ENCODE peak calls at places on chromosomes 12 and 14, in eight cellular contexts. K, J, S, Z, R, F, O and W are unnamed samples.

GRCh38 chr14:97251423-97252155 is 454.4 kb downstream of the VRK1 start:
- DNase-seq in O (no peak), R (no peak), S (no peak), Z (no peak), J (no peak), F (no peak), K (no peak), W (no peak)

GRCh38 chr12:8081228-8081920 is 700 bp upstream of the NECAP1 start:
- DNase-seq in F (no peak), O (no peak), K (peak; percentile 6), R (no peak), Z (no peak), J (no peak), S (no peak), W (no peak)

GRCh38 chr14:95829321-95829720 is 47.3 kb upstream of the TUNAR start:
- DNase-seq in S (no peak), J (no peak), K (no peak), Z (no peak), O (no peak), F (no peak), R (no peak), W (no peak)

GRCh38 chr12:91381309-91381804 is 198.7 kb upstream of the DCN start:
- DNase-seq in K (peak; percentile 11), F (no peak), Z (peak; percentile 76), J (peak; percentile 95), R (no peak), O (peak; percentile 69), S (peak; percentile 86), W (no peak)

GRCh38 chr12:59459966-59460365 is 135.9 kb upstream of the SLC16A7 start:
- DNase-seq in R (no peak), K (no peak), J (peak; percentile 17), Z (no peak), F (no peak), O (no peak), S (peak; percentile 28), W (no peak)

GRCh38 chr12:66119870-66120241 is 10.7 kb downstream of the LLPH start:
- DNase-seq in F (no peak), J (no peak), Z (no peak), R (no peak), O (no peak), S (no peak), K (no peak), W (no peak)

GRCh38 chr12:58174316-58174715 is 232.9 kb downstream of the ATP23 start:
- DNase-seq in S (no peak), Z (no peak), J (peak; percentile 9), F (no peak), R (no peak), O (no peak), K (no peak), W (no peak)

GRCh38 chr12:51533799-51534198 is 57.2 kb upstream of the SCN8A start:
- DNase-seq in R (no peak), K (peak; percentile 46), S (peak; percentile 36), O (no peak), F (no peak), J (peak; percentile 32), Z (no peak), W (no peak)

GRCh38 chr14:85534914-85535313 is 5.0 kb downstream of the FLRT2 start:
- DNase-seq in F (no peak), Z (no peak), J (peak; percentile 47), K (no peak), S (no peak), O (no peak), R (no peak), W (no peak)

GRCh38 chr14:85536835-85537195 is 6.9 kb downstream of the FLRT2 start:
- DNase-seq in O (no peak), R (no peak), Z (no peak), F (no peak), J (no peak), K (no peak), S (peak; percentile 53), W (no peak)

GRCh38 chr14:85535316-85535715 is 5.4 kb downstream of the FLRT2 start:
- DNase-seq in S (no peak), F (no peak), R (no peak), J (peak; percentile 56), K (no peak), O (no peak), Z (no peak), W (no peak)

GRCh38 chr14:85537526-85537925 is 7.6 kb downstream of the FLRT2 start:
- DNase-seq in S (no peak), F (no peak), Z (no peak), R (no peak), J (no peak), O (no peak), K (no peak), W (no peak)

DNA sequence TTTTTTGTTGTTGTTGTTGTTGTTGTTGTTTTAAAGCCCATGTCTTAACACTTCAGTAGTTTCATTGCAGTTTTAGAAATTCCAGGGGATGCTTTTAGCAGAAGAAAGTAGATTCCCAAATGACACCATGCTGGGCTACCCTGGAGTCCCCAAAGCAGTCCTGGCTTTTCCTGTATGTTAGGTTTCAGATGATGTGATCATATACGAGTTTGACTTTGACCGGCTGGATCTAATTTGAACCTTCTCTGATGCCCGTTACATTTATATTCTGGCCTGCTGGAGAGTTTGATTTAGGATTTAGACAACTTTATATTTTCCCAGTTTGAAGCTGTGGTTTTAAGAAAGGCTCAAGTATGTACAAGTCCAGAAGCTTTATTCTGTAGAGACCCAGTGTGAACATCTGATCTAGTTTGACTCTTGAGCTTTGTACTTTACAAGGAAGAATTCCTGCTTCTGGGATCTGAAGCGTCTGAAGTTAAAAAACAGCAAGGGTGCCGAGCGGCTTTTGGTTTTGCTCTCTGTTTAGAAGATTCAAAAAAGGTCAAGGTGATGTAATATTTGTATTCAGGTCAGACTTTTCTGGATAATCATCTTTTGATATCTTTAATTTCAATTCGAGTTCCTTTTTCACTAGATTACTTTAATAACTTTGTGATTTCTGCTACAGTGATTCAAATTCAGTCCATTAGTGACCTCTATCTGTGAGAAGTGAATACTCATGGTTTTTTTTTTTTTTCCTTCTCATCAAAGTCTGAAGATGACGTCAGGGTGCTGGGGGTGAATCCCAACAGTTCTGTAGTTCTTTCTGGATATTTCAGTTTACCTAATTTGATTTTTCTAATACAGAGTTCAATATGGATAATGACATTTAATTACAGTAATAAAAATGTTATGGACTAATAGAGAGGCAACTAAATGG is 6.2 kb downstream of the FLRT2 start:
- DNase-seq in K (peak; percentile 44), F (no peak), Z (no peak), R (no peak), S (peak; percentile 79), O (no peak), J (peak; percentile 80), W (no peak)
- TF ChIP-seq CTCF in K (peak; percentile 66), F (peak; percentile 50), Z (peak; percentile 57), R (peak; percentile 21), S (peak; percentile 60), O (peak; percentile 51), J (peak; percentile 27), W (peak; percentile 44)

GRCh38 chr14:36939265-36939664 is 233.1 kb downstream of the SLC25A21 start:
- DNase-seq in J (no peak), K (no peak), R (no peak), Z (no peak), F (no peak), O (no peak), S (no peak), W (no peak)

GRCh38 chr14:36938678-36939077 is 233.7 kb downstream of the SLC25A21 start:
- DNase-seq in J (no peak), R (no peak), Z (no peak), F (no peak), O (no peak), S (no peak), K (no peak), W (no peak)

GRCh38 chr14:36941783-36942521 is 230.5 kb downstream of the SLC25A21 start:
- DNase-seq in O (peak; percentile 48), F (peak; percentile 84), Z (no peak), K (peak; percentile 75), R (peak; percentile 17), J (peak; percentile 82), S (peak; percentile 64), W (peak; percentile 77)

GRCh38 chr14:36942522-36943245 is 229.7 kb downstream of the SLC25A21 start:
- DNase-seq in S (peak; percentile 48), K (peak; percentile 14), R (no peak), O (no peak), Z (no peak), F (no peak), J (no peak), W (no peak)

DNA sequence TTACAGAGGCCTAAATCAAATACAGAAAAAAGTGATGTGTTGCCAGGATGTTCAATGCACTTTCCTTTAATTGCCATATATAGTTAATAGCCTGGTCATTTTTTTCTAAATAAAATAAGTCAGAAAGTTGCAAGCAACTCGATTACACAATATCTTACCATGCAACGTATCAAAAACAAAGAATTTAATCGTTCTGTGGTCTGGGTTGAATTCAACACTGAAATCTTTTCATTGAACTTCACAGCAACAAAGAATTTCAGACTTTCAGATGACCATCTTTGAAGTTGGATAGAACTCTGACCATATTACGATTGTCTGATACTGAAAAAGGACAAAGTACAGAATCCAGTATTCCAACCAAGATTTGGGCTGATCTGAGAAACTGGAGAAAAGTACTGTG is 231.9 kb downstream of the SLC25A21 start:
- DNase-seq in O (no peak), J (no peak), K (no peak), F (no peak), S (no peak), Z (no peak), R (no peak), W (no peak)
- H3K4me3 ChIP-seq in O (no peak overlapping the region), J (no peak overlapping the region), K (no peak overlapping the region), F (no peak overlapping the region), S (no peak overlapping the region), Z (no peak overlapping the region), R (no peak overlapping the region), W (no peak overlapping the region)

GRCh38 chr14:71498151-71498734 is 434.0 kb upstream of the RGS6 start:
- DNase-seq in R (no peak), K (no peak), O (no peak), S (peak; percentile 78), F (no peak), J (no peak), Z (peak; percentile 34), W (no peak)

GRCh38 chr14:71492346-71492745 is 439.9 kb upstream of the RGS6 start:
- DNase-seq in K (no peak), J (no peak), O (no peak), R (no peak), S (peak; percentile 84), F (no peak), Z (peak; percentile 63), W (no peak)

GRCh38 chr14:71491925-71492324 is 440.3 kb upstream of the RGS6 start:
- DNase-seq in S (peak; percentile 41), F (no peak), K (no peak), J (no peak), Z (no peak), R (no peak), O (no peak), W (no peak)

GRCh38 chr14:71499018-71499417 is 433.2 kb upstream of the RGS6 start:
- DNase-seq in R (no peak), F (no peak), K (no peak), S (no peak), J (no peak), Z (no peak), O (no peak), W (no peak)

GRCh38 chr14:71497645-71498086 is 434.6 kb upstream of the RGS6 start:
- DNase-seq in O (no peak), J (peak; percentile 25), F (no peak), S (peak; percentile 82), K (no peak), Z (peak; percentile 26), R (no peak), W (no peak)
- TF ChIP-seq CTCF in O (no peak), J (no peak), F (no peak), S (no peak), K (no peak), Z (peak; percentile 4), R (no peak), W (no peak)

DNA sequence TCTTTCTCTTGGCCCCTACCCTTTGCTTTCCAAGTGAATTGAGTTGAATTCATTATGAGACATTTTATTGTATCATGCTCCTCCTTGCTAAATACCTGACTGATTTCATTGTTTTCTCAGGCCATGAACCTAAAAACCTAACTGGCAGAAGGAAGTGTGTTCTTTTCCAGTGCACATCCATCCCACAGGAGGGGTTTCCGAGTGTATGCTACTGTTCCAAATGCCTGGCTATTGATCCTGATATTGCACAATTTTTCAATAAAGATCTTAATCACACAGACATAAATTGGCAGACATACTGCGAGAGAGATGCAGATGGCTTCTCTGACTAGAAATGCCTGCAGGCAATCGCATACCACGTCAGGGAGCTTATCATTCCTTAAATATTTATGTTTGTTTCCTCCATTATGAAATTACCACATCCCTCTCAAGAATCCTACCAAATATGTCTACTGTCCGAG is 162.2 kb upstream of the EGLN3 start:
- DNase-seq in F (no peak), J (no peak), Z (no peak), S (peak; percentile 31), O (no peak), K (peak; percentile 65), R (no peak), W (no peak)
- H3K4me3 ChIP-seq in F (no peak overlapping the region), J (no peak overlapping the region), Z (no peak overlapping the region), S (no peak overlapping the region), O (no peak overlapping the region), K (no peak overlapping the region), R (no peak overlapping the region), W (no peak overlapping the region)